ENCODE peak calls at places on chromosomes 5 and 9, in four cellular contexts. N is GM12891, C is GM12878, U is K562. W is an unnamed sample.

GRCh38 chr5:55176176-55176818 is 3.3 kb upstream of the CDC20B start:
- DNase-seq in N (no peak), C (no peak), U (peak; percentile 62), W (peak; percentile 2)

GRCh38 chr5:41869739-41870620 is at the start of gene OXCT1:
- DNase-seq in N (peak; percentile 80), C (peak; percentile 45), U (peak; percentile 77), W (peak; percentile 90)

GRCh38 chr5:82549263-82549662 is 271.1 kb upstream of the RPS23 start:
- DNase-seq in N (no peak), C (no peak), U (no peak), W (no peak)

GRCh38 chr9:36802171-36802920 is 229.7 kb downstream of the MELK start:
- DNase-seq in N (no peak), C (no peak), U (no peak), W (no peak)

GRCh38 chr5:45772402-45772801 is 76.2 kb upstream of the HCN1 start:
- DNase-seq in N (no peak), C (no peak), U (no peak), W (no peak)

GRCh38 chr5:121424976-121425375 is 426.7 kb upstream of the FTMT start:
- DNase-seq in N (no peak), C (no peak), U (no peak), W (no peak)

GRCh38 chr5:14286007-14286406 is 142.9 kb downstream of the TRIO start:
- DNase-seq in N (no peak), C (no peak), U (no peak), W (no peak)

GRCh38 chr5:169641253-169641652 is 4.2 kb downstream of the DOCK2 start:
- DNase-seq in N (no peak), C (no peak), U (no peak), W (no peak)

GRCh38 chr9:136180586-136180985 is 24.3 kb downstream of the LHX3 start:
- DNase-seq in N (no peak), C (no peak), U (no peak), W (no peak)

GRCh38 chr9:130417602-130418001 is 27.2 kb upstream of the ASS1 start:
- DNase-seq in N (no peak), C (no peak), U (no peak), W (no peak)

GRCh38 chr9:135144581-135145108 is 57.2 kb downstream of the OLFM1 start:
- DNase-seq in N (no peak), C (no peak), U (no peak), W (no peak)

GRCh38 chr9:4463824-4464223 is 26.4 kb upstream of the SLC1A1 start:
- DNase-seq in N (no peak), C (no peak), U (no peak), W (no peak)

GRCh38 chr5:141800629-141801028 is 77.6 kb downstream of the PCDH1 start:
- DNase-seq in N (no peak), C (no peak), U (no peak), W (no peak)

GRCh38 chr5:121313886-121314285 is 537.8 kb upstream of the FTMT start:
- DNase-seq in N (no peak), C (no peak), U (no peak), W (no peak)

GRCh38 chr9:8234286-8234819 is 434.8 kb upstream of the DMAC1 start:
- DNase-seq in N (no peak), C (no peak), U (no peak), W (no peak)

GRCh38 chr5:180935203-180935602 is 36.2 kb downstream of the BTNL8 start:
- DNase-seq in N (no peak), C (no peak), U (no peak), W (no peak)

GRCh38 chr5:179265529-179266290 is 79.6 kb downstream of the ADAMTS2 start:
- DNase-seq in N (no peak), C (no peak), U (no peak), W (no peak)

GRCh38 chr5:172038167-172038566 is 31.7 kb upstream of the FBXW11 start:
- DNase-seq in N (no peak), C (no peak), U (no peak), W (no peak)

GRCh38 chr9:133712221-133713100 is 25.7 kb downstream of the SARDH start:
- DNase-seq in N (no peak), C (no peak), U (no peak), W (no peak)

GRCh38 chr5:28369418-28369817 is 1331.0 kb upstream of the CDH9 start:
- DNase-seq in N (no peak), C (no peak), U (no peak), W (no peak)

GRCh38 chr9:109418827-109419226 is 79.3 kb downstream of the PTPN3 start:
- DNase-seq in N (no peak), C (peak; percentile 74), U (no peak), W (peak; percentile 40)
- TF ChIP-seq SPI1 in N (peak; percentile 40), C (peak; percentile 43), U (no peak), W (no peak)

DNA sequence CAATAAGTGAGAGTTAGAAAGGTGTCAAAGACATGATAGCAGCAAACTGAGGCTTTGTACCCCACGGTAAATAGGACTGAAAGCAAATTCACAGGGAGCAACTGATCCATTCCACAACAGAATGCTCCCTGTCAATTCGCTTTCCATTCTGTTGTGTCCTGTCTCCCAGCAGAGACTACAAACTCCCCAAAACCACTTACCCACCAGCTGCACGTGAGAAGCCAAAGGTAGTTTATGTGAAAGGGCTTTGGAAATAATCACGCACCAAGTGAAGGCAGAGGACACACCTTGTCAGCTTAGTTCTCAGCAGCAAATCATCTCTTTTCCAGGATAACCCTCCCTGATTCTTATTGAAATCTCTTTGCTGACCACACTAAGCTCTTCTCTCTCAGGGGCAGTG is 46.6 kb upstream of the IL17B start:
- DNase-seq in N (no peak), C (no peak), U (no peak), W (no peak)
- TF ChIP-seq POLR2AphosphoS5 in N (no peak), C (no peak), U (no peak), W (no peak)

GRCh38 chr9:123329329-123329955 is 26.6 kb upstream of the CRB2 start:
- DNase-seq in N (no peak), C (no peak), U (peak; percentile 51), W (peak; percentile 82)
- TF ChIP-seq SPI1 in N (no peak), C (no peak), U (no peak), W (peak; percentile 4)

DNA sequence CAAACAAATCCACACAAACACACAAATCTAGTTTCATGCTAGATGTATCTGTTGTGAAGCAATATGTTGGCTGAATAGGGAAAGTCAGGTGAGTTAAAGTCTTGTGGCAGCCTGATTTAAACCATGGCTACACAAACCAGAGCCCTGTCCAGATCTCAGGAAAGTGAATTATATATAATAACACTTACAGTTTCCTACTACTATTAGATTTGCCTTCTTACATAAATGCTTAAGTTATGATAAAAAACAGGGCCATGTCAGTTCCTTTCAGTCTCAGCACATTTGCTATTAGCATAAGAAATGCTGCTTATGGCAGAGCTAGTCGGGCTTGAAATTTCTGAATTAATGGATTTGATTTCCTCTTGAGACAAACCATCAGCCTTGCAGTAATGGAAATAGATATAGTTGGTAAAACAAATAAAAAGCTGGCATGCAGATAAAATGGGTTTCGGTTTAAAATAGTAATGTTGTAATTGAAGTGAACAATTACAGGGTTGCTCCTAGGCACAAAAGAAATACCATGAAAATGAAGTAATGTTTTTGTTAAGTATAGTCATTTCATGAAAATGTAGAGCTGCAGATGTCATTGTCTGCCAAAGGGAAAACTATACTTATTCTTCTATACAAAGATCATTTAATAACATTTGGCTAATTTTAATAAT is 664.2 kb upstream of the ZNF608 start:
- DNase-seq in N (no peak), C (no peak), U (no peak), W (no peak)
- TF ChIP-seq POLR2AphosphoS5 in N (no peak), C (no peak), U (no peak), W (no peak)

DNA sequence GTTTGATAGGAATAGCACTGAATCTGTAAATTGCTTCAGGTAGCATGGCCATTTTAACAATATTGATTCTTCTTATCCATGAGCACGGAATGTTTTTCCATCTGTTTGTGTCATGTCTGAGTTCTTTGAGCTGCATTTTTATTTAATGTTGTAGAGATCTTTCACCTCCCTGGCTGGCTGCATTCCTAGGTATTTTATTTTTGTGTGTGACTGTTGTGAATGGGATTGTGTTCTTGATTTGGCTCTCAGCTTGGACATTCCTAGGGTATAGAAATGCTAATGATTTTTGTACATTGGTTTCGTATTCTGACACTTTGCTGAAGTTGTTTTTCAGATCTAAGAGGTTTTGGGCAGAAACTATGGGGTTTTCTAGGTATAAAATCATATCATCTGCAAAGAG is 152.9 kb upstream of the CHD1 start:
- DNase-seq in N (no peak), C (no peak), U (no peak), W (no peak)
- TF ChIP-seq SPI1 in N (no peak), C (no peak), U (no peak), W (no peak)

GRCh38 chr9:129166962-129167557 is 11.0 kb downstream of the IER5L start:
- DNase-seq in N (no peak), C (no peak), U (peak; percentile 89), W (peak; percentile 78)
- TF ChIP-seq POLR2AphosphoS5 in N (no peak), C (no peak), U (no peak), W (no peak)

W was measured in HL-60.